ENCODE peak calls at places on chromosomes 16 and 17, in eight cellular contexts. One of them, this sample, is unnamed.

GRCh38 chr17:3818786-3819185 is 17.8 kb upstream of the ITGAE start:
- DNase-seq in RWPE1: no peak
- DNase-seq in psoas muscle: no peak
- DNase-seq in cardiac muscle cell: no peak
- DNase-seq in GM12864: no peak
- DNase-seq in heart left ventricle: no peak
- DNase-seq in dorsolateral prefrontal cortex: no peak
- DNase-seq in hepatocyte: no peak
- DNase-seq in this sample: no peak

GRCh38 chr17:14759325-14759724 is 458.4 kb downstream of the HS3ST3B1 start:
- DNase-seq in RWPE1: no peak
- DNase-seq in psoas muscle: no peak
- DNase-seq in cardiac muscle cell: no peak
- DNase-seq in GM12864: no peak
- DNase-seq in heart left ventricle: no peak
- DNase-seq in dorsolateral prefrontal cortex: no peak
- DNase-seq in hepatocyte: no peak
- DNase-seq in this sample: no peak

GRCh38 chr17:38658741-38659345 is 15.9 kb downstream of the EPOP start:
- DNase-seq in RWPE1: no peak
- DNase-seq in psoas muscle: peak
- DNase-seq in cardiac muscle cell: no peak
- DNase-seq in GM12864: no peak
- DNase-seq in heart left ventricle: peak
- DNase-seq in dorsolateral prefrontal cortex: peak
- DNase-seq in hepatocyte: no peak
- DNase-seq in this sample: no peak

GRCh38 chr17:43402078-43402477 is 3.3 kb downstream of the ARL4D start:
- DNase-seq in RWPE1: no peak
- DNase-seq in psoas muscle: no peak
- DNase-seq in cardiac muscle cell: no peak
- DNase-seq in GM12864: no peak
- DNase-seq in heart left ventricle: no peak
- DNase-seq in dorsolateral prefrontal cortex: no peak
- DNase-seq in hepatocyte: no peak
- DNase-seq in this sample: no peak

GRCh38 chr17:66491213-66491612 is 188.8 kb downstream of the PRKCA start:
- DNase-seq in RWPE1: no peak
- DNase-seq in psoas muscle: no peak
- DNase-seq in cardiac muscle cell: no peak
- DNase-seq in GM12864: no peak
- DNase-seq in heart left ventricle: no peak
- DNase-seq in dorsolateral prefrontal cortex: no peak
- DNase-seq in hepatocyte: no peak
- DNase-seq in this sample: no peak

GRCh38 chr17:64418506-64419339 is 28.1 kb upstream of the PECAM1 start:
- DNase-seq in RWPE1: peak
- DNase-seq in psoas muscle: no peak
- DNase-seq in cardiac muscle cell: peak
- DNase-seq in GM12864: no peak
- DNase-seq in heart left ventricle: no peak
- DNase-seq in dorsolateral prefrontal cortex: no peak
- DNase-seq in hepatocyte: peak
- DNase-seq in this sample: no peak

GRCh38 chr16:54879681-54880080 is 51.0 kb upstream of the IRX5 start:
- DNase-seq in RWPE1: peak
- DNase-seq in psoas muscle: no peak
- DNase-seq in cardiac muscle cell: no peak
- DNase-seq in GM12864: no peak
- DNase-seq in heart left ventricle: no peak
- DNase-seq in dorsolateral prefrontal cortex: no peak
- DNase-seq in hepatocyte: no peak
- DNase-seq in this sample: no peak

GRCh38 chr17:44221862-44222111 is 2.3 kb upstream of the UBTF start:
- DNase-seq in RWPE1: peak
- DNase-seq in psoas muscle: peak
- DNase-seq in cardiac muscle cell: no peak
- DNase-seq in GM12864: no peak
- DNase-seq in heart left ventricle: no peak
- DNase-seq in dorsolateral prefrontal cortex: no peak
- DNase-seq in hepatocyte: no peak
- DNase-seq in this sample: peak

GRCh38 chr16:30395155-30395991 is at the start of gene ZNF48:
- DNase-seq in RWPE1: peak
- DNase-seq in psoas muscle: peak
- DNase-seq in cardiac muscle cell: peak
- DNase-seq in GM12864: no peak
- DNase-seq in heart left ventricle: peak
- DNase-seq in dorsolateral prefrontal cortex: peak
- DNase-seq in hepatocyte: peak
- DNase-seq in this sample: peak

GRCh38 chr17:46010597-46011186 is 11.6 kb downstream of the STH start:
- DNase-seq in RWPE1: no peak
- DNase-seq in psoas muscle: no peak
- DNase-seq in cardiac muscle cell: no peak
- DNase-seq in GM12864: no peak
- DNase-seq in heart left ventricle: no peak
- DNase-seq in dorsolateral prefrontal cortex: no peak
- DNase-seq in hepatocyte: no peak
- DNase-seq in this sample: no peak

GRCh38 chr17:82328141-82328993 is 5.2 kb downstream of the SECTM1 start:
- DNase-seq in RWPE1: no peak
- DNase-seq in psoas muscle: no peak
- DNase-seq in cardiac muscle cell: no peak
- DNase-seq in GM12864: no peak
- DNase-seq in heart left ventricle: no peak
- DNase-seq in dorsolateral prefrontal cortex: no peak
- DNase-seq in hepatocyte: peak
- DNase-seq in this sample: no peak

GRCh38 chr17:6489016-6489550 is 44.8 kb downstream of the PIMREG start:
- DNase-seq in RWPE1: no peak
- DNase-seq in psoas muscle: no peak
- DNase-seq in cardiac muscle cell: no peak
- DNase-seq in GM12864: no peak
- DNase-seq in heart left ventricle: no peak
- DNase-seq in dorsolateral prefrontal cortex: no peak
- DNase-seq in hepatocyte: no peak
- DNase-seq in this sample: no peak

GRCh38 chr17:17514993-17515920 is 19.1 kb upstream of the RASD1 start:
- DNase-seq in RWPE1: no peak
- DNase-seq in psoas muscle: peak
- DNase-seq in cardiac muscle cell: no peak
- DNase-seq in GM12864: no peak
- DNase-seq in heart left ventricle: no peak
- DNase-seq in dorsolateral prefrontal cortex: no peak
- DNase-seq in hepatocyte: no peak
- DNase-seq in this sample: no peak

GRCh38 chr16:75099738-75100615 is 16.6 kb downstream of the LDHD start:
- DNase-seq in RWPE1: no peak
- DNase-seq in psoas muscle: no peak
- DNase-seq in cardiac muscle cell: no peak
- DNase-seq in GM12864: no peak
- DNase-seq in heart left ventricle: peak
- DNase-seq in dorsolateral prefrontal cortex: no peak
- DNase-seq in hepatocyte: no peak
- DNase-seq in this sample: no peak

GRCh38 chr16:59543641-59544040 is 809.5 kb upstream of the GOT2 start:
- DNase-seq in RWPE1: peak
- DNase-seq in psoas muscle: no peak
- DNase-seq in cardiac muscle cell: no peak
- DNase-seq in GM12864: no peak
- DNase-seq in heart left ventricle: no peak
- DNase-seq in dorsolateral prefrontal cortex: no peak
- DNase-seq in hepatocyte: no peak
- DNase-seq in this sample: no peak

GRCh38 chr17:1060991-1061390 is 64.1 kb downstream of the TIMM22 start:
- DNase-seq in RWPE1: peak
- DNase-seq in psoas muscle: peak
- DNase-seq in cardiac muscle cell: no peak
- DNase-seq in GM12864: no peak
- DNase-seq in heart left ventricle: no peak
- DNase-seq in dorsolateral prefrontal cortex: peak
- DNase-seq in hepatocyte: peak
- DNase-seq in this sample: no peak

GRCh38 chr17:76371656-76372628 is 12.5 kb upstream of the SPHK1 start:
- DNase-seq in RWPE1: peak
- DNase-seq in psoas muscle: no peak
- DNase-seq in cardiac muscle cell: no peak
- DNase-seq in GM12864: no peak
- DNase-seq in heart left ventricle: no peak
- DNase-seq in dorsolateral prefrontal cortex: no peak
- DNase-seq in hepatocyte: no peak
- DNase-seq in this sample: no peak

GRCh38 chr17:77649717-77650211 is 308.7 kb upstream of the TNRC6C start:
- DNase-seq in RWPE1: peak
- DNase-seq in psoas muscle: no peak
- DNase-seq in cardiac muscle cell: no peak
- DNase-seq in GM12864: no peak
- DNase-seq in heart left ventricle: no peak
- DNase-seq in dorsolateral prefrontal cortex: no peak
- DNase-seq in hepatocyte: no peak
- DNase-seq in this sample: no peak

GRCh38 chr16:56780646-56781045 is 50.7 kb downstream of the NUP93 start:
- DNase-seq in RWPE1: no peak
- DNase-seq in psoas muscle: no peak
- DNase-seq in cardiac muscle cell: no peak
- DNase-seq in GM12864: no peak
- DNase-seq in heart left ventricle: no peak
- DNase-seq in dorsolateral prefrontal cortex: no peak
- DNase-seq in hepatocyte: no peak
- DNase-seq in this sample: no peak

GRCh38 chr16:70254095-70254964 is 2.6 kb upstream of the EXOSC6 start:
- DNase-seq in RWPE1: no peak
- DNase-seq in psoas muscle: no peak
- DNase-seq in cardiac muscle cell: no peak
- DNase-seq in GM12864: no peak
- DNase-seq in heart left ventricle: no peak
- DNase-seq in dorsolateral prefrontal cortex: no peak
- DNase-seq in hepatocyte: no peak
- DNase-seq in this sample: no peak

GRCh38 chr16:70251651-70252354 is at the start of gene EXOSC6:
- DNase-seq in RWPE1: peak
- DNase-seq in psoas muscle: peak
- DNase-seq in cardiac muscle cell: peak
- DNase-seq in GM12864: peak
- DNase-seq in heart left ventricle: peak
- DNase-seq in dorsolateral prefrontal cortex: peak
- DNase-seq in hepatocyte: peak
- DNase-seq in this sample: peak

GRCh38 chr16:70253291-70254094 is 1.8 kb upstream of the EXOSC6 start:
- DNase-seq in RWPE1: peak
- DNase-seq in psoas muscle: no peak
- DNase-seq in cardiac muscle cell: peak
- DNase-seq in GM12864: no peak
- DNase-seq in heart left ventricle: no peak
- DNase-seq in dorsolateral prefrontal cortex: no peak
- DNase-seq in hepatocyte: peak
- DNase-seq in this sample: no peak

GRCh38 chr16:70252355-70252988 is 732 bp upstream of the EXOSC6 start:
- DNase-seq in RWPE1: no peak
- DNase-seq in psoas muscle: no peak
- DNase-seq in cardiac muscle cell: peak
- DNase-seq in GM12864: no peak
- DNase-seq in heart left ventricle: no peak
- DNase-seq in dorsolateral prefrontal cortex: no peak
- DNase-seq in hepatocyte: no peak
- DNase-seq in this sample: no peak

GRCh38 chr16:70250748-70251650 is 741 bp downstream of the EXOSC6 start:
- DNase-seq in RWPE1: peak
- DNase-seq in psoas muscle: peak
- DNase-seq in cardiac muscle cell: peak
- DNase-seq in GM12864: no peak
- DNase-seq in heart left ventricle: peak
- DNase-seq in dorsolateral prefrontal cortex: peak
- DNase-seq in hepatocyte: peak
- DNase-seq in this sample: peak
- TF ChIP-seq CTCF in RWPE1: no peak
- TF ChIP-seq CTCF in psoas muscle: no peak
- TF ChIP-seq CTCF in cardiac muscle cell: no peak
- TF ChIP-seq CTCF in GM12864: no peak
- TF ChIP-seq CTCF in heart left ventricle: no peak
- TF ChIP-seq CTCF in dorsolateral prefrontal cortex: no peak
- TF ChIP-seq CTCF in hepatocyte: peak
- TF ChIP-seq CTCF in this sample: no peak

DNA sequence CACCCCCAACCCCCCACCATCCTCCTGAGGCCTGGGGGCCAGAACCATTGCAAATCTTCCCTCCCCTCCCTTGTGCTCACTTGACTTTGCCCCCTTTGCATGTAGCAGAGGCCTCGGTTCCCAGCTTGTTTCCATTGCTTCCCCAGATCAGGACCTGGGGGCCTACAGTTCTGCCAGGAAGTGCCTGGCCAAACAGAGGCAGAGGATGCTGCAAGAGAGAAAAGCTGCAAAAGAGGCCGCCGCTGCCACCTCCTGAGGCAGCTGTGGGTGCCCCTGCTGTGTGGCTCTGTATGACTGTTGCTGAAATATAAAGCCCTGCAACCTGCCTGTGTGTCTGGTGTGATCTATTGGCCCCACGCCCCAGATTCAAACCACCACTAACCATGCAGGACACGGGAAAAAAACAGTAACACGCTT is 2.3 kb downstream of the NDUFB10 start:
- DNase-seq in RWPE1: no peak
- DNase-seq in psoas muscle: no peak
- DNase-seq in cardiac muscle cell: no peak
- DNase-seq in GM12864: no peak
- DNase-seq in heart left ventricle: no peak
- DNase-seq in dorsolateral prefrontal cortex: no peak
- DNase-seq in hepatocyte: no peak
- DNase-seq in this sample: no peak
- TF ChIP-seq CTCF in RWPE1: no peak
- TF ChIP-seq CTCF in psoas muscle: no peak
- TF ChIP-seq CTCF in cardiac muscle cell: no peak
- TF ChIP-seq CTCF in GM12864: no peak
- TF ChIP-seq CTCF in heart left ventricle: no peak
- TF ChIP-seq CTCF in dorsolateral prefrontal cortex: no peak
- TF ChIP-seq CTCF in hepatocyte: no peak
- TF ChIP-seq CTCF in this sample: no peak

DNA sequence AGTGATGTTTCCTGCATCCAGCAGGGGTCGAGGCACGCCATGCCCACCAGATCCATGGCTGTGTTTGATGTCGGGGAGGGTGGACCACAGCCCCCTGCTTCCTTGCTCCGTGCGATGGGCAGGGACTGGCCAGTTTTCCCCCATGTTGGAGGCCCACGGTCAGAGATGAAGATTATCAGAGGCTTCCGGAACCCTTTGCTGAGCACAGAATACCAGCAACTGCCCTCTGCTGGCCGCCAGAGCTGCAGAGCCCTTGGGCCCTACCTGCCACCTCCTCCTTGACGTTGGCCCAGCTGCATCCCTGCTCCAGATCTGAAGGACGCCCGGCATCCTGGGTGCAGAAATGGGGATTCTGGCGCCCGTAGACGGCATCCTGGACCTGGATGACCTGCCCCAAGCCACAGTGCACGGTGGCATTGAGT is 23.7 kb upstream of the BCO1 start:
- DNase-seq in RWPE1: no peak
- DNase-seq in psoas muscle: no peak
- DNase-seq in cardiac muscle cell: peak
- DNase-seq in GM12864: no peak
- DNase-seq in heart left ventricle: no peak
- DNase-seq in dorsolateral prefrontal cortex: no peak
- DNase-seq in hepatocyte: no peak
- DNase-seq in this sample: no peak
- TF ChIP-seq CTCF in RWPE1: peak
- TF ChIP-seq CTCF in psoas muscle: no peak
- TF ChIP-seq CTCF in cardiac muscle cell: peak
- TF ChIP-seq CTCF in GM12864: peak
- TF ChIP-seq CTCF in heart left ventricle: no peak
- TF ChIP-seq CTCF in dorsolateral prefrontal cortex: no peak
- TF ChIP-seq CTCF in hepatocyte: peak
- TF ChIP-seq CTCF in this sample: no peak

GRCh38 chr17:61411114-61411943 is 11.7 kb downstream of the TBX2 start:
- DNase-seq in RWPE1: peak
- DNase-seq in psoas muscle: no peak
- DNase-seq in cardiac muscle cell: peak
- DNase-seq in GM12864: no peak
- DNase-seq in heart left ventricle: peak
- DNase-seq in dorsolateral prefrontal cortex: peak
- DNase-seq in hepatocyte: peak
- DNase-seq in this sample: peak
- TF ChIP-seq CTCF in RWPE1: no peak
- TF ChIP-seq CTCF in psoas muscle: peak
- TF ChIP-seq CTCF in cardiac muscle cell: peak
- TF ChIP-seq CTCF in GM12864: peak
- TF ChIP-seq CTCF in heart left ventricle: no peak
- TF ChIP-seq CTCF in dorsolateral prefrontal cortex: peak
- TF ChIP-seq CTCF in hepatocyte: peak
- TF ChIP-seq CTCF in this sample: peak